ENCODE peak calls at places on chromosomes 6 and 20, in four cellular contexts. C is H1, Y is K562, I is GM12878. H is an unnamed sample.
A peak's percentile ranks its signal among the peaks of the same experiment; 100 is the strongest.

GRCh38 chr6:36501686-36502085 is 45.6 kb downstream of the STK38 start:
- DNase-seq in I (no peak), C (no peak), Y (no peak), H (no peak)

GRCh38 chr6:159172066-159172465 is 2.9 kb downstream of the FNDC1 start:
- DNase-seq in I (no peak), Y (no peak), C (no peak), H (no peak)

GRCh38 chr6:132065556-132065955 is 114.4 kb upstream of the CCN2 start:
- DNase-seq in C (no peak), Y (no peak), I (no peak), H (peak; percentile 69)

GRCh38 chr6:49038294-49038693 is 424.8 kb downstream of the MMUT start:
- DNase-seq in Y (no peak), C (no peak), I (no peak), H (no peak)

GRCh38 chr6:9172096-9172495 is 736.8 kb upstream of the SLC35B3 start:
- DNase-seq in C (no peak), Y (no peak), I (no peak), H (no peak)

GRCh38 chr6:167578371-167578901 is 248.3 kb upstream of the AFDN start:
- DNase-seq in I (no peak), C (no peak), Y (no peak), H (no peak)

GRCh38 chr6:86511962-86512361 is 425.4 kb upstream of the HTR1E start:
- DNase-seq in Y (no peak), I (no peak), C (no peak), H (no peak)

GRCh38 chr20:47149939-47150338 is 206.6 kb downstream of the ZMYND8 start:
- DNase-seq in Y (no peak), I (no peak), C (no peak), H (no peak)

GRCh38 chr6:46220351-46221220 is 49.8 kb upstream of the ENPP5 start:
- DNase-seq in Y (no peak), C (no peak), I (peak; percentile 71), H (no peak)

GRCh38 chr6:85756982-85757381 is 114.3 kb upstream of the SYNCRIP start:
- DNase-seq in Y (peak; percentile 12), C (no peak), I (no peak), H (peak; percentile 44)

GRCh38 chr20:62887147-62887859 is 25.7 kb upstream of the TCFL5 start:
- DNase-seq in I (no peak), C (no peak), Y (no peak), H (peak; percentile 96)

DNA sequence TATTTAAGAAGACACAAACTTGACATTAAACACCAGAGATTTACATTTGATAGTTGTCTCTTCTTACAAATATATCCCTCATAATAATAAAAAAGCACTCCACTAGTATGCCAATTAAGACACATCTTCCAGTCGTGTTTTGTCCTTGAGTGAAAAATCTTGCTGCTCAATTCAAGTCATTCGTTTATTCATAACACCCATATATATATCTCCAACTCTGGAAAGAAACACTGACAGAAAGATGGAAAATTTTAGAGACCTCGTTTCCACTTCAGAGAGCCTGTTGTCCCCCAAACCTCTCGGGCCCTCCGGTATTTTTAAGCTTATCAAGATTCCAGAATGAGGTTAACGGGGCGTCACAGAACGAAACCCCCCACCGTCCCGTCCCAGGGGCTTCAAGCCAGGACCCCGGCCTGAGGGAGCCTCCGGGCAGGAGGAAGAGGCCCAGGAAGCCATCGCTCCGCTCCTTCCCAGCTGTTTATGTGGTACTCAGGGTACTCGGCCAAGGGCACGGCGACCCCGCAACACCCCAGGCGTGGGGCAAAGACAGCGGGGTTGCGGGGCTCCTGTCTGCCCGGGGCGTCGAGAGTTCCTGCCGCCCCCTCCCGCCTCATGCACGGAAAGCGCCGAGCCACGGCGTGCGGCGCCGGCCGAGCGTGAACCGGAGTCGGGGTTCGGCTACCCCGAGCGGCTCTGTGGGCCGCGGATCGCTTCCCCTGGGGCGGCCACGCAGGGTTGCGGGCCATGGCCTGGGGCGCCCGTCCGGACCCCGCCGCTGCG is 635 bp upstream of the SNX9 start:
- DNase-seq in C (peak; percentile 71), I (no peak), Y (no peak), H (no peak)
- TF ChIP-seq CHD1 in C (no peak), I (no peak), Y (no peak), H (no peak)

GRCh38 chr6:4059115-4059777 is 19.7 kb downstream of the FAM217A start:
- DNase-seq in C (no peak), Y (peak; percentile 72), I (no peak), H (peak; percentile 90)
- TF ChIP-seq CHD1 in C (no peak), Y (no peak), I (no peak), H (no peak)

GRCh38 chr20:59145247-59145925 is 18.2 kb upstream of the ZNF831 start:
- DNase-seq in C (no peak), I (no peak), Y (no peak), H (no peak)
- TF ChIP-seq CHD1 in C (no peak), I (no peak), Y (no peak), H (no peak)

GRCh38 chr6:11333292-11333849 is 100.9 kb upstream of the NEDD9 start:
- DNase-seq in I (no peak), C (no peak), Y (no peak), H (no peak)

GRCh38 chr6:11332463-11332862 is 100.0 kb upstream of the NEDD9 start:
- DNase-seq in Y (no peak), C (no peak), I (no peak), H (no peak)

GRCh38 chr6:11329841-11330765 is 97.6 kb upstream of the NEDD9 start:
- DNase-seq in C (no peak), I (no peak), Y (no peak), H (no peak)

GRCh38 chr6:11328613-11329247 is 96.3 kb upstream of the NEDD9 start:
- DNase-seq in Y (no peak), I (no peak), C (no peak), H (peak; percentile 80)

DNA sequence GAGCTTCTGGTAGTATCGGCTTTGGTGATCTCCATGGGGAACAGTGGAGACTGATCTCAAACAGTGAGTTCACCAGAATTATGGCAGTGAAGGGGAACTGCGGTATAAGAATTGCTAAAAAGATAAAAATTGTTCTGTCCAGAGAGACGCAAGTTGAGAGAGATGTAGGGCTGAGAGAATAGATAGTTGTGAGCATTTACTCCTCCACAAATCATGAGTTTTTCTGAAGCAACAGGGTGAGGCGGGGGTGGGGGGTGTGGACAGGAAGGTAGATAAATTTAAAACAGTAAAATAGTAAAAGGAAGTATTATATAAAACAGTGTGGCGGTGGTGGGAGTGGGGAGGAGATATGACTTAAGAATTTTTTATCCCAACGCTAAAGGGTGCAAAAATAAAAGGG is 98.7 kb upstream of the NEDD9 start:
- DNase-seq in Y (no peak), I (no peak), C (no peak), H (no peak)
- TF ChIP-seq CHD1 in Y (no peak), I (no peak), C (no peak), H (no peak)

H was measured in IMR-90.